ENCODE peak calls at places on chromosomes 2 and 18, in four cellular contexts. X is K562, Y is GM12891, E is GM12878. Z is an unnamed sample.
A peak's percentile ranks its signal among the peaks of the same experiment; 100 is the strongest.

GRCh38 chr2:20352230-20353216 is 1.9 kb upstream of the PUM2 start:
- DNase-seq in X (no peak), Y (no peak), E (no peak), Z (no peak)

GRCh38 chr2:177282101-177282573 is 17.6 kb upstream of the NFE2L2 start:
- DNase-seq in X (no peak), Y (no peak), E (no peak), Z (no peak)

GRCh38 chr2:156918410-156918809 is 339.1 kb upstream of the GALNT5 start:
- DNase-seq in X (no peak), Y (no peak), E (no peak), Z (no peak)

GRCh38 chr2:172270278-172271079 is 156.9 kb upstream of the ITGA6 start:
- DNase-seq in X (no peak), Y (no peak), E (no peak), Z (no peak)

GRCh38 chr2:167420261-167420660 is 532.0 kb downstream of the XIRP2 start:
- DNase-seq in X (no peak), Y (no peak), E (no peak), Z (no peak)

GRCh38 chr2:20050104-20050711 is 1.2 kb downstream of the LAPTM4A start:
- DNase-seq in X (peak; percentile 34), Y (no peak), E (peak; percentile 49), Z (peak; percentile 71)

GRCh38 chr2:216023055-216023648 is 9.8 kb upstream of the MREG start:
- DNase-seq in X (peak; percentile 48), Y (no peak), E (no peak), Z (peak; percentile 1)

GRCh38 chr2:53096346-53096745 is 671.3 kb upstream of the CHAC2 start:
- DNase-seq in X (no peak), Y (no peak), E (no peak), Z (no peak)

GRCh38 chr2:121736462-121737336 is at the start of gene NIFK:
- DNase-seq in X (peak; percentile 97), Y (peak; percentile 98), E (peak; percentile 89), Z (peak; percentile 95)

GRCh38 chr2:150120271-150120950 is 367.1 kb downstream of the RND3 start:
- DNase-seq in X (no peak), Y (no peak), E (no peak), Z (no peak)

GRCh38 chr2:187986392-187987105 is 305.1 kb upstream of the GULP1 start:
- DNase-seq in X (no peak), Y (no peak), E (no peak), Z (no peak)

GRCh38 chr2:102193074-102193473 is 6.3 kb downstream of the IL1RL2 start:
- DNase-seq in X (no peak), Y (no peak), E (no peak), Z (no peak)

GRCh38 chr18:76619342-76620315 is 124.6 kb upstream of the ZNF516 start:
- DNase-seq in X (no peak), Y (no peak), E (no peak), Z (peak; percentile 65)

GRCh38 chr2:130756041-130756720 is 841 bp downstream of the AMER3 start:
- DNase-seq in X (peak; percentile 78), Y (peak; percentile 54), E (no peak), Z (no peak)

GRCh38 chr2:99803846-99804245 is 314.0 kb upstream of the REV1 start:
- DNase-seq in X (no peak), Y (no peak), E (no peak), Z (no peak)

GRCh38 chr18:36075862-36076587 is 8.7 kb upstream of the RPRD1A start:
- DNase-seq in X (no peak), Y (no peak), E (peak; percentile 21), Z (peak; percentile 82)

GRCh38 chr2:119106301-119106897 is 52.2 kb downstream of the C1QL2 start:
- DNase-seq in X (peak; percentile 42), Y (no peak), E (no peak), Z (peak; percentile 15)

GRCh38 chr2:124913873-124914272 is 888.8 kb downstream of the CNTNAP5 start:
- DNase-seq in X (no peak), Y (no peak), E (no peak), Z (no peak)

GRCh38 chr2:175247159-175247558 is 65.6 kb upstream of the ATP5MC3 start:
- DNase-seq in X (no peak), Y (no peak), E (no peak), Z (no peak)

GRCh38 chr2:216491757-216492635 is 6.6 kb upstream of the RPL37A start:
- DNase-seq in X (no peak), Y (no peak), E (peak; percentile 61), Z (no peak)

GRCh38 chr2:232563580-232563979 is 13.1 kb downstream of the EIF4E2 start:
- DNase-seq in X (no peak), Y (no peak), E (no peak), Z (no peak)

GRCh38 chr2:148124271-148124670 is 103.4 kb downstream of the MBD5 start:
- DNase-seq in X (no peak), Y (no peak), E (no peak), Z (no peak)

GRCh38 chr2:85213404-85213803 is 80.2 kb downstream of the TCF7L1 start:
- DNase-seq in X (no peak), Y (no peak), E (no peak), Z (no peak)

GRCh38 chr2:233553366-233553765 is 13.2 kb downstream of the USP40 start:
- DNase-seq in X (no peak), Y (no peak), E (no peak), Z (no peak)

GRCh38 chr2:37665038-37665437 is 6.4 kb downstream of the CDC42EP3 start:
- DNase-seq in X (no peak), Y (no peak), E (no peak), Z (no peak)

GRCh38 chr2:26316041-26316440 is 29.9 kb upstream of the SELENOI start:
- DNase-seq in X (no peak), Y (no peak), E (no peak), Z (no peak)
- TF ChIP-seq SPI1 in X (no peak), Y (no peak), E (no peak), Z (no peak)

GRCh38 chr2:158321264-158321663 is 135.3 kb downstream of the CCDC148 start:
- DNase-seq in X (no peak), Y (no peak), E (no peak), Z (no peak)
- TF ChIP-seq SPI1 in X (peak; percentile 23), Y (no peak), E (no peak), Z (no peak)

GRCh38 chr2:226578879-226579278 is 220.7 kb downstream of the IRS1 start:
- DNase-seq in X (no peak), Y (no peak), E (no peak), Z (no peak)
- TF ChIP-seq SPI1 in X (no peak), Y (no peak), E (no peak), Z (no peak)

GRCh38 chr2:97747716-97748115 is 34.3 kb downstream of the ZAP70 start:
- DNase-seq in X (no peak), Y (no peak), E (no peak), Z (no peak)
- TF ChIP-seq SPI1 in X (no peak), Y (no peak), E (no peak), Z (no peak)

DNA sequence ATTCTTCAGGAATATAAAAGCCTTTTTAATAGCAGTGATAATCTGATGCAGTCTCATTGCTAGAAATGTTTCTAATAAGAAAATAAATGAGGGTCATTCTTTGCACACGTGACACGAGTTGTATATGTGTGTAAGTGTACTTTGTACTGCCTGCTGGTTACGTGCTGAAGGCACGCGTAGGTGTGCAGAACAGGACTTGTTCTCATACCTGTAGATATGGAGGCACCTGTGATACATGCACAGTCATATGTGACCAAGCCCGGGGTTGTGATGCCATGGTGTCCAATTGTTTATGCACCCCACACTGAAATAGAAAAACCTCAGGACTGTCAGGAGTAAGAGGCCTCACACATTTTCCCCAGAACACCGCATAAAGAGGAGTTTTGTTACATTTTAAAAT is 9.1 kb downstream of the TSHZ1 start:
- DNase-seq in X (no peak), Y (no peak), E (no peak), Z (no peak)
- TF ChIP-seq SPI1 in X (no peak), Y (no peak), E (no peak), Z (no peak)

DNA sequence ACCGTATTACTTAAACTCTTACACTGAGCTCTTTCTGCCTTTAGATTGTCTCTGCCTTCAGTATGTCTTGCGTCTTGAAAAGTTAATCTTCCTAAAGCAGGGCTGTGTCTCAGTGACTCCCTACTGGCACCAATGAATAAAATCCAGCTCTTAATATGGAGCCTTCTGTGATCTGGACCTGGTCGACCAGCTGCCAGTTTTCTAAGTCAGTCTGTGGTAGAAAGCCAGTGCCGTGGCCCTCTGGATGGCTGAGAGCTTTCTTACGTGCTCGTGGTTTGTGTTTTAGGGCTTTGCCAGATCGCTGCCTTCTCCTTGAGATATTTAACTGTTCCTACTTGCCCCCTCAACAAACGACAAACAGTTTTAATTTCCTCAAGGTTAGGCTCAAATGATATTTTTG is 26.8 kb downstream of the ZNF407 start:
- DNase-seq in X (no peak), Y (no peak), E (no peak), Z (no peak)
- TF ChIP-seq SPI1 in X (no peak), Y (no peak), E (no peak), Z (no peak)

DNA sequence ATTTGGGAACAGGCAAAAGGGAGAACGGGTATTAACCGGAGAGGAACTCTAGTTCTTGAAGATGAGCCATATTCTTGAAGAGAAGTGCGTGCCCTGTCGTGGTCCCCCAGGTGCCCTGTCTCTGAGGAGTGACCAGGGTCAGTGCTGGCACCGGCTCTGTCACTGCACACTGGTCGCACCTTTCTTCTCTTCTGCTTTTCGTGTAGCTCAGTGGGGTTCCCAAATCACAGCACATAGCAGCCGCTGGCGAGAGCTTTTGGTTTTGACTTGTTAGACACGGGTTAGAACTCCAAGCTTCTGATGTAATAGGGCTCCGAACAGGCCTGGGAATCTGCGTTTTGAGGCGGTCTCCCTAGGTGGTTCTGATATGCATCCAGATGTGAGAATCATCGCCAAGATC is 18.4 kb upstream of the LRRTM1 start:
- DNase-seq in X (no peak), Y (no peak), E (no peak), Z (no peak)
- TF ChIP-seq SPI1 in X (no peak), Y (no peak), E (no peak), Z (no peak)

GRCh38 chr2:196123679-196124373 is 47.6 kb downstream of the STK17B start:
- DNase-seq in X (peak; percentile 64), Y (no peak), E (no peak), Z (no peak)
- TF ChIP-seq SPI1 in X (no peak), Y (no peak), E (no peak), Z (no peak)

Z was measured in HL-60.